ENCODE peak calls at places on chromosomes 3 and 15, in seven cellular contexts. One of them, this sample, is unnamed. For H3K4me1 and H3K36me3, the result is how much of the 10 kb centered on the place peaks cover.

GRCh38 chr15:25805006-25805405 is 58.1 kb downstream of the ATP10A start:
- DNase-seq in tibial nerve: no peak
- DNase-seq in CD4-positive, alpha-beta memory T cell: no peak
- DNase-seq in heart left ventricle: no peak
- DNase-seq in cardiac muscle cell: no peak
- DNase-seq in fibroblast of lung: peak
- DNase-seq in left lung: no peak
- DNase-seq in this sample: no peak

GRCh38 chr3:37255990-37256308 is 81.6 kb upstream of the LRRFIP2 start:
- DNase-seq in tibial nerve: no peak
- DNase-seq in CD4-positive, alpha-beta memory T cell: no peak
- DNase-seq in fibroblast of lung: peak
- DNase-seq in left lung: no peak
- DNase-seq in cardiac muscle cell: no peak
- DNase-seq in heart left ventricle: no peak
- DNase-seq in this sample: no peak

GRCh38 chr3:142278451-142278850 is 53.1 kb upstream of the GK5 start:
- DNase-seq in cardiac muscle cell: peak
- DNase-seq in CD4-positive, alpha-beta memory T cell: no peak
- DNase-seq in tibial nerve: no peak
- DNase-seq in heart left ventricle: no peak
- DNase-seq in fibroblast of lung: peak
- DNase-seq in left lung: no peak
- DNase-seq in this sample: no peak

GRCh38 chr15:85440451-85440850 is 60.0 kb downstream of the AKAP13 start:
- DNase-seq in cardiac muscle cell: no peak
- DNase-seq in tibial nerve: no peak
- DNase-seq in left lung: no peak
- DNase-seq in heart left ventricle: no peak
- DNase-seq in CD4-positive, alpha-beta memory T cell: no peak
- DNase-seq in fibroblast of lung: no peak
- DNase-seq in this sample: no peak

GRCh38 chr3:111578867-111579266 is 16.3 kb downstream of the ZBED2 start:
- DNase-seq in fibroblast of lung: no peak
- DNase-seq in tibial nerve: no peak
- DNase-seq in heart left ventricle: no peak
- DNase-seq in cardiac muscle cell: no peak
- DNase-seq in CD4-positive, alpha-beta memory T cell: no peak
- DNase-seq in left lung: no peak
- DNase-seq in this sample: no peak

GRCh38 chr3:25723802-25724201 is 59.1 kb upstream of the TOP2B start:
- DNase-seq in fibroblast of lung: no peak
- DNase-seq in left lung: no peak
- DNase-seq in cardiac muscle cell: no peak
- DNase-seq in CD4-positive, alpha-beta memory T cell: no peak
- DNase-seq in tibial nerve: no peak
- DNase-seq in heart left ventricle: no peak
- DNase-seq in this sample: no peak

GRCh38 chr15:40333922-40334492 is 6.7 kb downstream of the CCDC9B start:
- DNase-seq in CD4-positive, alpha-beta memory T cell: no peak
- DNase-seq in heart left ventricle: peak
- DNase-seq in left lung: peak
- DNase-seq in cardiac muscle cell: peak
- DNase-seq in tibial nerve: no peak
- DNase-seq in fibroblast of lung: peak
- DNase-seq in this sample: no peak

GRCh38 chr3:20154928-20155327 is 31.1 kb downstream of the SGO1 start:
- DNase-seq in heart left ventricle: no peak
- DNase-seq in left lung: no peak
- DNase-seq in tibial nerve: no peak
- DNase-seq in CD4-positive, alpha-beta memory T cell: no peak
- DNase-seq in fibroblast of lung: no peak
- DNase-seq in cardiac muscle cell: no peak
- DNase-seq in this sample: no peak

GRCh38 chr3:487580-487979 is 291.0 kb downstream of the CHL1 start:
- DNase-seq in CD4-positive, alpha-beta memory T cell: no peak
- DNase-seq in left lung: no peak
- DNase-seq in cardiac muscle cell: no peak
- DNase-seq in heart left ventricle: no peak
- DNase-seq in tibial nerve: no peak
- DNase-seq in fibroblast of lung: peak
- DNase-seq in this sample: no peak

GRCh38 chr3:98897701-98898100 is 3.8 kb downstream of the DCBLD2 start:
- DNase-seq in heart left ventricle: no peak
- DNase-seq in tibial nerve: no peak
- DNase-seq in CD4-positive, alpha-beta memory T cell: no peak
- DNase-seq in fibroblast of lung: no peak
- DNase-seq in left lung: no peak
- DNase-seq in cardiac muscle cell: no peak
- DNase-seq in this sample: no peak

GRCh38 chr3:16913264-16913580 is 28.5 kb downstream of the PLCL2 start:
- DNase-seq in heart left ventricle: no peak
- DNase-seq in cardiac muscle cell: no peak
- DNase-seq in tibial nerve: no peak
- DNase-seq in CD4-positive, alpha-beta memory T cell: no peak
- DNase-seq in left lung: no peak
- DNase-seq in fibroblast of lung: no peak
- DNase-seq in this sample: no peak

GRCh38 chr3:49791571-49791970 is 5.2 kb upstream of the IP6K1 start:
- DNase-seq in cardiac muscle cell: no peak
- DNase-seq in CD4-positive, alpha-beta memory T cell: no peak
- DNase-seq in fibroblast of lung: no peak
- DNase-seq in heart left ventricle: no peak
- DNase-seq in left lung: no peak
- DNase-seq in tibial nerve: no peak
- DNase-seq in this sample: peak

DNA sequence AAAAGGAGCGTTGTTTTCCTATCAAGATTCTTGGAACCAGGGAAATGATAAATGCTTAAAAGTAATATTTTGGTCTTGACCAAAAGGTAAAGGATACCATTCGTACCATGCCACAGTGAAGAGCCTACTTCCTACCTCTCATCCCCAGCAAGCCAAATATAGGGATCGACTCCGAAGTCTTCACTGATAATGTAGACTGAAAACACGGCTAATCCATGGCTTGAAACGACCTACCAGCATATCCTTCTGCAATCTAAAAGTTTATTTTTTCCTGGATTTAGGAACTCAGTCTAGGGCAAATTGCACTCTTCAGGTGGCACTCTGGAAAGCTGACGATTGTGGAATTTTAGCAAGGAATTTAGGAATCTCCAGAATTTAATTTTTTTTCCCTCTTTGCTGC is 1.9 kb upstream of the SEMA6D start:
- DNase-seq in CD4-positive, alpha-beta memory T cell: no peak
- DNase-seq in left lung: no peak
- DNase-seq in cardiac muscle cell: no peak
- DNase-seq in fibroblast of lung: no peak
- DNase-seq in heart left ventricle: no peak
- DNase-seq in tibial nerve: no peak
- DNase-seq in this sample: no peak
- H3K27ac ChIP-seq in CD4-positive, alpha-beta memory T cell: no peak
- H3K27ac ChIP-seq in left lung: no peak
- H3K27ac ChIP-seq in cardiac muscle cell: no peak
- H3K27ac ChIP-seq in fibroblast of lung: no peak
- H3K27ac ChIP-seq in heart left ventricle: no peak
- H3K27ac ChIP-seq in tibial nerve: peak
- H3K27ac ChIP-seq in this sample: no peak

DNA sequence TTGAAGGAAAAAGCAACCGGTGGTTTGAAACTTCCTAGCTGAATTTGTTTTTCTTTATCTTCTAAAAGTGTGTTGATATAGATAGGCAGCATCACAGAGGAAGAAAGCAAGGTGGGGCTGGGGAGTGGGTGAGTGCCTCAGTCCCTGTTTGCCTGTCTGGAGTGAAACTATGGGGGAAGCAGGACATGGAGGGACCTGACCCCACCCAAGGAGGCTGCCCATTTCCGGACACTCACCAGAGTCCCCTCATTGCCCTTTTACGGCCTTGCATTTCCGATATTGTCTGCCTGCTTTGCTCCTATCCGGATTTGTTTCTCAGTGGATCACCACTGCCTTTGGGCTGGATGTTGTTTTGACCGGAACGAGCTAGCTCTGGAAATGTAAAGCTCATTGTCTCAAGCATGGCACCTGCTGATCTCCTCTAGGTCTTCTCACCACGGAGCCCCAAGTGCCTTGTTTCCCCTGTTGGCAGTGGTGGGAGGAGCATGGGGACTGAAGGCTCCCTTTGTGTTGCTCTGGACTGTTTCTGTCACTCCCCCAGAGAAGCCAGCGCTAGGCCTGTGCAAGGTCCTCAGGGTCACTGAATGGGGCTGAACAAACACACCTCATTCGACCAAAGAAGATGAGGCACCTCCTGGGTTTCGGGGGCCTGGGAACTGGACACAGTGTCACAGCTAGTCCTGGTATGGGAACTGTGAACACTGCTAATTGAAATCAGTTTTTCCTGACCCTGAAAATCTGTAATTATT is 7.0 kb downstream of the CLDN11 start:
- DNase-seq in fibroblast of lung: no peak
- DNase-seq in CD4-positive, alpha-beta memory T cell: no peak
- DNase-seq in tibial nerve: no peak
- DNase-seq in heart left ventricle: no peak
- DNase-seq in left lung: no peak
- DNase-seq in cardiac muscle cell: no peak
- DNase-seq in this sample: no peak
- H3K4me1 ChIP-seq in fibroblast of lung: under half
- H3K4me1 ChIP-seq in CD4-positive, alpha-beta memory T cell: under half
- H3K4me1 ChIP-seq in tibial nerve: half or more
- H3K4me1 ChIP-seq in heart left ventricle: under half
- H3K4me1 ChIP-seq in left lung: under half
- H3K4me1 ChIP-seq in cardiac muscle cell: under half
- H3K4me1 ChIP-seq in this sample: under half

GRCh38 chr3:18062289-18063025 is 320.0 kb upstream of the TBC1D5 start:
- DNase-seq in cardiac muscle cell: no peak
- DNase-seq in CD4-positive, alpha-beta memory T cell: no peak
- DNase-seq in tibial nerve: no peak
- DNase-seq in fibroblast of lung: peak
- DNase-seq in heart left ventricle: no peak
- DNase-seq in left lung: peak
- DNase-seq in this sample: no peak
- H3K36me3 ChIP-seq in cardiac muscle cell: under half
- H3K36me3 ChIP-seq in CD4-positive, alpha-beta memory T cell: under half
- H3K36me3 ChIP-seq in tibial nerve: under half
- H3K36me3 ChIP-seq in fibroblast of lung: under half
- H3K36me3 ChIP-seq in heart left ventricle: under half
- H3K36me3 ChIP-seq in left lung: under half
- H3K36me3 ChIP-seq in this sample: under half

DNA sequence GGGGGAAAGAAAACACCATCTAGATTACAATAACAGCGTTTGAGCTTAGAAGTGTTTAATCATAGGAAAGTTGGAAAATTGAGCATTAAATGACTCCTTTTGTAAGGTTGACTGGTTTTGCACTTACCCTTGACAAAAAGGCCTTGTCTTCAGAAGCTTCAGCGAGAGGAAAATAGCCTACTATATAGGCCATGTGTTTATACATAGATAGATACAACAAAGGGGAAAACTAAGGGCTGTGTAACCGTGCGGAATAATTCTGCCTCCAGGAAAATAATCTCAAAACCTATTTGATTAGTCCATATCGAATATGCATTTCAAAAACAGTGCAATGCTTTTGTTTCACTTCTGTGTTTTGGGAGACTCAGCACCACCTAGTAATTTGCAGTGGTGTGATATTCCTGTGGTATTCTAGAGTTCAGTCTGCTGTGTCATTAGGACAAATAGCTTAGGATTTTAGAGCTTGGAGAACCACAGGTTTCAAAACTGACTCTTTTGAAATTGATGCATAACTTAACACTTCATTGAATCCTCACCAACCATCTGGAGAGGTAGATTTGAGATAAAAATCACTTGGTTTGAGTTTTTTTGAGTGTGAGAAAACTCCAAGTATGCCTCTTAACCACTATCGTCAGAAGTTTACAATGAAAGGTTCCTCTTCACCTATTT is 1.8 kb downstream of the ARHGAP31 start:
- DNase-seq in left lung: no peak
- DNase-seq in CD4-positive, alpha-beta memory T cell: peak
- DNase-seq in heart left ventricle: no peak
- DNase-seq in tibial nerve: no peak
- DNase-seq in cardiac muscle cell: no peak
- DNase-seq in fibroblast of lung: peak
- DNase-seq in this sample: no peak
- H3K27ac ChIP-seq in left lung: peak
- H3K27ac ChIP-seq in CD4-positive, alpha-beta memory T cell: peak
- H3K27ac ChIP-seq in heart left ventricle: peak
- H3K27ac ChIP-seq in tibial nerve: peak
- H3K27ac ChIP-seq in cardiac muscle cell: peak
- H3K27ac ChIP-seq in fibroblast of lung: no peak
- H3K27ac ChIP-seq in this sample: no peak

DNA sequence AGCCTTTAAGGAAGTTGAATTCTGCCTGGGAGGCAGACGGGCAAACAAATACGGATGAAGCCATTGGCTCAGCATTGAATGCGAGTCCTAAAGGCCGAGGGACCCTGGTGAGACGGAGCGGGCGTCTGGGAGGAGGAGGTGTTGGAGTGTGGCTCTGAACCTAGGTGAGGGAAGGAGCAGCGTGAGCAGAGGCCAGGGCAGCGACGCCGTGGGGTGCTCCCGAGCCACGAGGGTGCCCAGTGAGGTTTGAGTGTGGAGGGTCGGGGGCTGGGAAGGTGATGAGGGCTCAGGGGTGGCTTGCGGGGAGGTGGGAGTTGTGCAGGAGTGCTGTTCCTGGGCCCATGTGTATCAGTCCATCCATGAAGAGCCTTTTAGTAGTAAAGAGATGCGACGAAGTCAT is 17.0 kb downstream of the CORO2B start:
- DNase-seq in tibial nerve: no peak
- DNase-seq in CD4-positive, alpha-beta memory T cell: no peak
- DNase-seq in left lung: no peak
- DNase-seq in cardiac muscle cell: no peak
- DNase-seq in heart left ventricle: no peak
- DNase-seq in fibroblast of lung: no peak
- DNase-seq in this sample: no peak
- H3K4me1 ChIP-seq in tibial nerve: half or more
- H3K4me1 ChIP-seq in CD4-positive, alpha-beta memory T cell: under half
- H3K4me1 ChIP-seq in left lung: under half
- H3K4me1 ChIP-seq in cardiac muscle cell: under half
- H3K4me1 ChIP-seq in heart left ventricle: under half
- H3K4me1 ChIP-seq in fibroblast of lung: under half
- H3K4me1 ChIP-seq in this sample: under half

GRCh38 chr15:92902723-92903587 is 2.8 kb downstream of the CHD2 start:
- DNase-seq in fibroblast of lung: no peak
- DNase-seq in CD4-positive, alpha-beta memory T cell: no peak
- DNase-seq in tibial nerve: no peak
- DNase-seq in heart left ventricle: no peak
- DNase-seq in left lung: no peak
- DNase-seq in cardiac muscle cell: no peak
- DNase-seq in this sample: no peak
- H3K36me3 ChIP-seq in fibroblast of lung: under half
- H3K36me3 ChIP-seq in CD4-positive, alpha-beta memory T cell: under half
- H3K36me3 ChIP-seq in tibial nerve: under half
- H3K36me3 ChIP-seq in heart left ventricle: under half
- H3K36me3 ChIP-seq in left lung: under half
- H3K36me3 ChIP-seq in cardiac muscle cell: under half
- H3K36me3 ChIP-seq in this sample: under half

DNA sequence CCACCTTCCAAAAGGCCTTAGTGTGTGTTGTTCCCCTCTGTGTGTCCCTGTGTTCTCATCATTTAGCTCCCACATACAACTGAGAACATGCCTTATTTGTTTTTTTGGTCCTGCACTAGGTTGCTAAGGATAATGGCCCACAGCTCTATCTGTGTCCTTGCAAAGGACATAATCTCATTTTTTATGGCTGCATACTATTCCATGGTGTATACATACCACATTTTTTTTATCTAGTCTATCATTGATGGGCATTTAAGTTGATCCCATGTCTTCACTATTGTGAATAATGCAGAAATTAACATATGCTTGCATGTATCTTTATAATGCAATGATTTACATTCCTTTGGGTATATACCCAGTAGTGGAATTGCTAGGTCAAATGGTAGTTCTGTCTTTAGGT is 645.7 kb downstream of the PDCD6IP start:
- DNase-seq in fibroblast of lung: no peak
- DNase-seq in tibial nerve: no peak
- DNase-seq in CD4-positive, alpha-beta memory T cell: no peak
- DNase-seq in left lung: no peak
- DNase-seq in cardiac muscle cell: no peak
- DNase-seq in heart left ventricle: no peak
- DNase-seq in this sample: no peak
- H3K27ac ChIP-seq in fibroblast of lung: no peak
- H3K27ac ChIP-seq in tibial nerve: no peak
- H3K27ac ChIP-seq in CD4-positive, alpha-beta memory T cell: no peak
- H3K27ac ChIP-seq in left lung: no peak
- H3K27ac ChIP-seq in cardiac muscle cell: no peak
- H3K27ac ChIP-seq in heart left ventricle: no peak
- H3K27ac ChIP-seq in this sample: no peak